ENCODE peak calls at places on chromosomes 6 and 20, in eight cellular contexts. N is tibial nerve, M is HepG2, J is GM12878, L is prostate gland, O is ovary, H is esophagus squamous epithelium, K is A549. E is an unnamed sample.

GRCh38 chr6:52393780-52394179 is 26.4 kb upstream of the EFHC1 start:
- DNase-seq in N (no peak), M (no peak), J (no peak), L (no peak), O (no peak), H (no peak), K (no peak), E (no peak)

GRCh38 chr20:22462975-22463914 is 121.1 kb downstream of the FOXA2 start:
- DNase-seq in N (no peak), M (no peak), J (no peak), L (no peak), O (no peak), H (no peak), K (no peak), E (no peak)

GRCh38 chr6:25278914-25279747 is at the start of gene CARMIL1:
- DNase-seq in N (peak), M (peak), J (no peak), L (peak), O (peak), H (no peak), K (peak), E (peak)

GRCh38 chr6:130970839-130971410 is 92.1 kb downstream of the EPB41L2 start:
- DNase-seq in N (no peak), M (no peak), J (no peak), L (no peak), O (no peak), H (no peak), K (no peak), E (no peak)

GRCh38 chr20:8635837-8636236 is 433.1 kb upstream of the PLCB4 start:
- DNase-seq in N (no peak), M (no peak), J (no peak), L (no peak), O (no peak), H (no peak), K (no peak), E (no peak)

GRCh38 chr6:128242765-128243403 is 277.5 kb downstream of the PTPRK start:
- DNase-seq in N (no peak), M (peak), J (no peak), L (no peak), O (no peak), H (no peak), K (no peak), E (no peak)

GRCh38 chr6:131061041-131061770 is 1.8 kb downstream of the EPB41L2 start:
- DNase-seq in N (no peak), M (peak), J (no peak), L (no peak), O (no peak), H (no peak), K (no peak), E (no peak)

GRCh38 chr6:15327271-15327670 is 81.4 kb downstream of the JARID2 start:
- DNase-seq in N (no peak), M (no peak), J (no peak), L (no peak), O (no peak), H (no peak), K (peak), E (no peak)

GRCh38 chr6:38477680-38478260 is 162.0 kb downstream of the BTBD9 start:
- DNase-seq in N (no peak), M (no peak), J (no peak), L (no peak), O (no peak), H (no peak), K (no peak), E (no peak)

GRCh38 chr20:38130687-38131587 is 34.1 kb downstream of the TGM2 start:
- DNase-seq in N (no peak), M (no peak), J (no peak), L (no peak), O (no peak), H (no peak), K (no peak), E (no peak)

GRCh38 chr6:38612386-38612965 is 27.3 kb downstream of the BTBD9 start:
- DNase-seq in N (no peak), M (no peak), J (no peak), L (no peak), O (no peak), H (no peak), K (no peak), E (no peak)

GRCh38 chr6:147216915-147217314 is 12.7 kb downstream of the STXBP5 start:
- DNase-seq in N (no peak), M (no peak), J (no peak), L (no peak), O (no peak), H (no peak), K (no peak), E (no peak)

GRCh38 chr6:113120214-113120576 is 737.0 kb upstream of the MARCKS start:
- DNase-seq in N (no peak), M (no peak), J (no peak), L (no peak), O (no peak), H (no peak), K (no peak), E (no peak)

GRCh38 chr6:17506962-17507361 is 93.1 kb upstream of the FAM8A1 start:
- DNase-seq in N (no peak), M (no peak), J (no peak), L (no peak), O (no peak), H (no peak), K (no peak), E (no peak)

GRCh38 chr6:35413911-35414310 is 38.2 kb upstream of the FANCE start:
- DNase-seq in N (no peak), M (no peak), J (no peak), L (no peak), O (no peak), H (no peak), K (no peak), E (no peak)

GRCh38 chr6:159606786-159607185 is 86.3 kb downstream of the SOD2 start:
- DNase-seq in N (no peak), M (no peak), J (no peak), L (no peak), O (no peak), H (no peak), K (no peak), E (no peak)

GRCh38 chr6:166308769-166309589 is 787 bp upstream of the PRR18 start:
- DNase-seq in N (no peak), M (peak), J (no peak), L (no peak), O (no peak), H (no peak), K (no peak), E (no peak)

GRCh38 chr6:117840541-117840983 is 66.5 kb upstream of the SLC35F1 start:
- DNase-seq in N (no peak), M (peak), J (no peak), L (peak), O (no peak), H (no peak), K (peak), E (no peak)

GRCh38 chr6:129055796-129056195 is 172.9 kb downstream of the LAMA2 start:
- DNase-seq in N (no peak), M (no peak), J (no peak), L (no peak), O (no peak), H (no peak), K (no peak), E (no peak)

GRCh38 chr6:137868721-137869631 is 1.9 kb downstream of the TNFAIP3 start:
- DNase-seq in N (no peak), M (no peak), J (no peak), L (no peak), O (no peak), H (no peak), K (no peak), E (no peak)

GRCh38 chr6:30396833-30397479 is 52.0 kb downstream of the RPP21 start:
- DNase-seq in N (peak), M (peak), J (peak), L (peak), O (peak), H (no peak), K (peak), E (peak)

GRCh38 chr20:44886276-44886671 is 769 bp downstream of the YWHAB start:
- DNase-seq in N (no peak), M (no peak), J (no peak), L (no peak), O (no peak), H (no peak), K (no peak), E (no peak)

GRCh38 chr20:3003416-3003815 is 40.0 kb upstream of the GNRH2 start:
- DNase-seq in N (no peak), M (peak), J (no peak), L (no peak), O (no peak), H (no peak), K (no peak), E (no peak)

GRCh38 chr20:2998728-2999127 is 44.7 kb upstream of the GNRH2 start:
- DNase-seq in N (no peak), M (no peak), J (no peak), L (no peak), O (no peak), H (no peak), K (no peak), E (no peak)

GRCh38 chr20:2995796-2996195 is 47.6 kb upstream of the GNRH2 start:
- DNase-seq in N (no peak), M (no peak), J (no peak), L (no peak), O (no peak), H (no peak), K (no peak), E (no peak)

GRCh38 chr20:3000852-3001523 is 42.4 kb upstream of the GNRH2 start:
- DNase-seq in N (no peak), M (no peak), J (no peak), L (no peak), O (no peak), H (no peak), K (peak), E (no peak)
- TF ChIP-seq CTCF in N (peak), M (no peak), J (peak), L (no peak), O (no peak), H (peak), K (peak), E (peak)

DNA sequence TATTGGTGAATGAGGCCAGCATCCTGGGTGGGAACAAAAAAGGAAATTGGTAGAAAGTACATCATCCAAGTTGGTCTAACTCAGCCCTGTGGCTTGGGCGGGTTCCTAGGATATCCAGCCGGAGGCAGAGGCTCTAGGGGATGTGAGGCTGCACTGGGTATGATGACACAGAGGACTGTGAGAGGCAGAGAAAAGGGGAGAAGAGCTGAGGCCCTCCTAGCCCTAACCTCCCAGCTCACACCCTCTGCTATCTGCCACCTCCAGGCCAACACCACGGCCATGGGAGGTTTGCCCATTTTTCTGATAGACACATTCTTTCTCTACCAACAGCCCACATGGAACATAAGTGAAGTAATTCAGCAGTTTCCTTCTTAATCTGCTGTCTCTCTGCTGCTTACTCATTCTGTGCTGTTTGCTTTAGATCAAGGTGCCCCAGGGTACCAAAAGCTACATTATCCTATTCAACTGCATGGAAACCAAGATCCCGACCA is 284.4 kb downstream of the ESR1 start:
- DNase-seq in N (no peak), M (no peak), J (no peak), L (no peak), O (no peak), H (no peak), K (no peak), E (no peak)
- TF ChIP-seq POLR2A in N (no peak), M (no peak), J (no peak), L (no peak), O (no peak), H (no peak), K (no peak), E (no peak)

GRCh38 chr6:63963756-63964315 is 328.2 kb downstream of the PHF3 start:
- DNase-seq in N (no peak), M (no peak), J (no peak), L (no peak), O (no peak), H (no peak), K (no peak), E (no peak)
- TF ChIP-seq CTCF in N (no peak), M (peak), J (no peak), L (no peak), O (no peak), H (no peak), K (no peak), E (no peak)

GRCh38 chr20:36835453-36836198 is 40.3 kb upstream of the TLDC2 start:
- DNase-seq in N (peak), M (no peak), J (peak), L (peak), O (peak), H (peak), K (peak), E (peak)
- TF ChIP-seq POLR2A in N (peak), M (no peak), J (peak), L (peak), O (peak), H (peak), K (peak), E (peak)

GRCh38 chr20:57708694-57709673 is 831 bp downstream of the PMEPA1 start:
- DNase-seq in N (no peak), M (no peak), J (no peak), L (no peak), O (peak), H (no peak), K (no peak), E (peak)

GRCh38 chr20:57711311-57711712 is 1.5 kb upstream of the PMEPA1 start:
- DNase-seq in N (no peak), M (no peak), J (no peak), L (peak), O (no peak), H (no peak), K (no peak), E (no peak)

GRCh38 chr20:57711826-57712225 is 2.0 kb upstream of the PMEPA1 start:
- DNase-seq in N (no peak), M (no peak), J (no peak), L (peak), O (no peak), H (no peak), K (no peak), E (no peak)

GRCh38 chr20:57710841-57711240 is 1.0 kb upstream of the PMEPA1 start:
- DNase-seq in N (no peak), M (no peak), J (no peak), L (no peak), O (no peak), H (no peak), K (no peak), E (no peak)

DNA sequence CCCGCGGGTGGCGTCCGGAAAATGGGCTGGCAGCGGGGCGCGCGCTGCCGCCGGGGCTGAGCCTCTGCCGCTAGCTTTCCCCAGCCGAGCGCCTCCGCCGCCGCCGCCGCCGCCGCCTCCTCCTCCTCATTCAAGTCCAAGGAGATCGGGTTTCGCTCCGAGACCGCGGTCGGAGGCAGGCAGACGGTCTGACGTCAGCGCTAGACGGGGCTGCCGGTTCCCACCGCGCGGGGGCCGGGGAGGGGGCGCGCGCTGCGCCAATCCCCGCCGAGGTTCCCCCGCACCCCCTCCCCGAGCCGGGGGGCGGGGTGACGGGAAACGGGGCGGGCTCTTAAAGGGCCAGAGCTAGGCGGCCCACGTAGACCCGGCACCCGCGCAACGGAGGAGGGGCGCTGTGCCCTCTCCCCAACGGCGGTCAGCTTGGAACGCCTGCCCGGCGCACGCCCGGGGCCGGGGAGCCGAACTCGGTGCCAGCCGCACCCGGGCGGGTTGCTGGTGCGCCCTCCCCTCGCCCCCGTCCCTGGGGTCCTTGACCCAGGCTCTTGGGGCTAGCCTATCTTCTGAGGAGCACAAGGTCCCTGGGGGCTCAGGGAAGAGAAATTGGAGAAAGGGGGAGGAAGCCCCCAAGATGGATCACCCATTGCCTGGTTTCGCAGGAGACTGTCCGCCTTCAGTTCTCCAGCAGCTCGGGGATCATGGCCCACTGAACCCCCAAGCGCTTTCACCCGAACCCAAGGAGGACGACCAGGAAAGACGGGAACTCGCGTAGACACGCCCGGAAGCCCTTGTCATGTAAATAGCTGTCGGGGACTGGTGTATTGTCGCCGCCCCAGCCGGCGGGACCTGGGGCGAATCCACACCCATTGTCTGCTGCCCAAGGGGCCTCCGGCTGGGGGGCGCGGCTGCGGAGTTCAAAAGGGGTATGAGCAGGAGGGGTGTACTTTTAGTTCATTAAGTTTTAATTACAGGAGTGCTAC is at the start of gene PMEPA1:
- DNase-seq in N (peak), M (peak), J (no peak), L (peak), O (peak), H (peak), K (peak), E (peak)
- TF ChIP-seq CTCF in N (no peak), M (no peak), J (no peak), L (no peak), O (no peak), H (peak), K (no peak), E (no peak)

DNA sequence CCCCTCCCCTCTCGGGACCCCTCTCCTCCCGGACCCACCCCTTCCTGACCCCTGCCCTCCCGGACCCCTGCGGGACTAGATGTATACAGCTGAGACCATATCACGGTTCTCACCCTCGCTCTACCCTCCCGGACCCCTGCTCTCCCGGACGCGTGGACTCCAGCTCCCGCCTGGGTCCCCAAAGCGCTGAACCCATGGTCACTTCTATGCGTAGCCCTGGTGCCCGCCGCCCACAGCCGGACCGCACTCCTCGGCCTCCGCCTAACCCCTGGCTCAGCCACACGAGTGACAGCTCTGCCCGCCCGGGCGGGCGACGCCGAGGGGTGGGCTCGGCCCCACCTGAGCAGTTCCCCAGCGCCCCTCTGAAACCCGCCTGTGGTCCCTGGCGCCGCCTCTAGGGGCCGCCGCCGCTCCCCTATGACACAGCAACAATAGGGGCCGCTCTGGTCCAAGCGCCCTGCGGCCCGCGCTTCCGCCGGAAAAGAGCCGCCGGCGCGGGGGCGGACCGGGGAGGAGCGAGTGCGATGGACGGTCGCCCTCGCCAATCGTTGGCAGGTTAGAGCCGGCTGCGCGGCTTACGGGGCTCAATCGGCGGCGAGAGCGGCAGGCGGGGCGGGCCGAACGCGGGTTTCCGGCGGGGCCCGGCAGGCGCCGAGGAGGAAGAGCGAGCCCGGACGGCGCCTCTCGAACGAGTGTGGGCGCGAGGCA is at the start of gene ADRM1:
- DNase-seq in N (peak), M (peak), J (peak), L (peak), O (peak), H (peak), K (peak), E (peak)
- TF ChIP-seq POLR2A in N (peak), M (peak), J (peak), L (peak), O (peak), H (peak), K (peak), E (peak)

GRCh38 chr6:31728767-31729514 is at the start of gene DDAH2:
- DNase-seq in N (no peak), M (no peak), J (no peak), L (no peak), O (peak), H (no peak), K (no peak), E (peak)
- TF ChIP-seq CTCF in N (peak), M (no peak), J (no peak), L (peak), O (peak), H (peak), K (no peak), E (peak)

GRCh38 chr6:13635948-13636658 is 21.0 kb downstream of the NOL7 start:
- DNase-seq in N (no peak), M (peak), J (no peak), L (no peak), O (no peak), H (no peak), K (no peak), E (no peak)
- TF ChIP-seq POLR2A in N (no peak), M (no peak), J (no peak), L (no peak), O (no peak), H (no peak), K (no peak), E (no peak)

GRCh38 chr6:39892490-39893129 is 41.7 kb downstream of the MOCS1 start:
- DNase-seq in N (peak), M (peak), J (peak), L (peak), O (peak), H (no peak), K (peak), E (peak)
- TF ChIP-seq CTCF in N (peak), M (peak), J (peak), L (no peak), O (peak), H (peak), K (peak), E (peak)

GRCh38 chr6:28266962-28267694 is at the start of gene ZSCAN26:
- DNase-seq in N (peak), M (peak), J (peak), L (peak), O (peak), H (no peak), K (peak), E (peak)
- TF ChIP-seq POLR2A in N (no peak), M (peak), J (peak), L (peak), O (peak), H (peak), K (peak), E (peak)

E was measured in uterus.